ENCODE peak calls at places on chromosome 1, in nine cellular contexts. E, A, S, D, Y, X, O, V and N are unnamed samples.

GRCh38 chr1:224816062-224816461 is 113.4 kb upstream of the DNAH14 start:
- DNase-seq in E (no peak), A (no peak), S (no peak), D (no peak), Y (no peak), X (no peak), O (no peak), V (no peak), N (no peak)

GRCh38 chr1:237542525-237543418 is 347.9 kb downstream of the ZP4 start:
- DNase-seq in E (no peak), A (no peak), S (no peak), D (no peak), Y (no peak), X (no peak), O (no peak), V (no peak), N (peak)

GRCh38 chr1:183648042-183648441 is 5.1 kb downstream of the APOBEC4 start:
- DNase-seq in E (no peak), A (no peak), S (no peak), D (no peak), Y (no peak), X (no peak), O (no peak), V (no peak), N (no peak)

GRCh38 chr1:10074855-10075418 is 42.2 kb downstream of the UBE4B start:
- DNase-seq in E (no peak), A (peak), S (no peak), D (no peak), Y (no peak), X (no peak), O (no peak), V (no peak), N (no peak)

GRCh38 chr1:42176902-42177519 is 12.5 kb upstream of the GUCA2A start:
- DNase-seq in E (no peak), A (peak), S (no peak), D (peak), Y (peak), X (no peak), O (no peak), V (peak), N (peak)

GRCh38 chr1:82090104-82090503 is 289.4 kb downstream of the ADGRL2 start:
- DNase-seq in E (no peak), A (peak), S (no peak), D (no peak), Y (no peak), X (no peak), O (no peak), V (no peak), N (no peak)

GRCh38 chr1:94876362-94876761 is 50.5 kb downstream of the CNN3 start:
- DNase-seq in E (no peak), A (peak), S (no peak), D (no peak), Y (no peak), X (no peak), O (no peak), V (no peak), N (no peak)

GRCh38 chr1:205926636-205927035 is 16.6 kb downstream of the SLC26A9 start:
- DNase-seq in E (no peak), A (no peak), S (no peak), D (no peak), Y (no peak), X (no peak), O (no peak), V (no peak), N (no peak)

GRCh38 chr1:12196641-12197482 is 30.1 kb downstream of the TNFRSF1B start:
- DNase-seq in E (no peak), A (no peak), S (no peak), D (no peak), Y (peak), X (no peak), O (no peak), V (no peak), N (no peak)

GRCh38 chr1:170318141-170318540 is 172.4 kb downstream of the NTMT2 start:
- DNase-seq in E (no peak), A (no peak), S (no peak), D (no peak), Y (no peak), X (no peak), O (no peak), V (no peak), N (no peak)

GRCh38 chr1:76940586-76941335 is 73.5 kb downstream of the ST6GALNAC5 start:
- DNase-seq in E (no peak), A (no peak), S (no peak), D (no peak), Y (no peak), X (no peak), O (no peak), V (no peak), N (no peak)

GRCh38 chr1:172514108-172514507 is 18.8 kb upstream of the SUCO start:
- DNase-seq in E (no peak), A (no peak), S (no peak), D (no peak), Y (no peak), X (no peak), O (no peak), V (no peak), N (no peak)